ENCODE peak calls at places on chromosome 12, in eight cellular contexts. One of them, this sample, is unnamed.

GRCh38 chr12:124456652-124457152 is 110.7 kb downstream of the NCOR2 start:
- DNase-seq in uterus: no peak
- DNase-seq in NCI-H1105: no peak
- DNase-seq in HEK293T: no peak
- DNase-seq in AG04449: no peak
- DNase-seq in GM06990: peak; percentile 81
- DNase-seq in central memory CD8-positive, alpha-beta T cell: no peak
- DNase-seq in astrocyte of the cerebellum: no peak
- DNase-seq in this sample: no peak

GRCh38 chr12:13152281-13152680 is 44.2 kb upstream of the EMP1 start:
- DNase-seq in central memory CD8-positive, alpha-beta T cell: no peak
- DNase-seq in HEK293T: no peak
- DNase-seq in AG04449: no peak
- DNase-seq in GM06990: no peak
- DNase-seq in uterus: peak; percentile 26
- DNase-seq in astrocyte of the cerebellum: no peak
- DNase-seq in NCI-H1105: no peak
- DNase-seq in this sample: no peak

GRCh38 chr12:103996595-103996994 is 30.9 kb downstream of the TDG start:
- DNase-seq in central memory CD8-positive, alpha-beta T cell: no peak
- DNase-seq in astrocyte of the cerebellum: no peak
- DNase-seq in uterus: no peak
- DNase-seq in NCI-H1105: no peak
- DNase-seq in HEK293T: no peak
- DNase-seq in AG04449: no peak
- DNase-seq in GM06990: no peak
- DNase-seq in this sample: no peak

GRCh38 chr12:26406813-26407212 is 211.4 kb downstream of the SSPN start:
- DNase-seq in uterus: no peak
- DNase-seq in GM06990: no peak
- DNase-seq in astrocyte of the cerebellum: no peak
- DNase-seq in AG04449: no peak
- DNase-seq in NCI-H1105: no peak
- DNase-seq in HEK293T: no peak
- DNase-seq in central memory CD8-positive, alpha-beta T cell: no peak
- DNase-seq in this sample: peak; percentile 36

GRCh38 chr12:50647031-50647430 is 116.9 kb upstream of the ATF1 start:
- DNase-seq in uterus: no peak
- DNase-seq in GM06990: no peak
- DNase-seq in AG04449: no peak
- DNase-seq in astrocyte of the cerebellum: no peak
- DNase-seq in NCI-H1105: no peak
- DNase-seq in central memory CD8-positive, alpha-beta T cell: no peak
- DNase-seq in HEK293T: no peak
- DNase-seq in this sample: no peak

GRCh38 chr12:510071-510825 is 50.5 kb downstream of the B4GALNT3 start:
- DNase-seq in NCI-H1105: peak; percentile 56
- DNase-seq in GM06990: no peak
- DNase-seq in uterus: no peak
- DNase-seq in HEK293T: no peak
- DNase-seq in astrocyte of the cerebellum: no peak
- DNase-seq in AG04449: no peak
- DNase-seq in central memory CD8-positive, alpha-beta T cell: no peak
- DNase-seq in this sample: no peak

GRCh38 chr12:122006186-122006926 is 15.3 kb upstream of the BCL7A start:
- DNase-seq in astrocyte of the cerebellum: no peak
- DNase-seq in uterus: no peak
- DNase-seq in HEK293T: no peak
- DNase-seq in AG04449: no peak
- DNase-seq in NCI-H1105: no peak
- DNase-seq in GM06990: no peak
- DNase-seq in central memory CD8-positive, alpha-beta T cell: no peak
- DNase-seq in this sample: no peak

GRCh38 chr12:45409966-45410365 is 194.1 kb downstream of the ANO6 start:
- DNase-seq in uterus: no peak
- DNase-seq in NCI-H1105: no peak
- DNase-seq in AG04449: peak; percentile 74
- DNase-seq in central memory CD8-positive, alpha-beta T cell: no peak
- DNase-seq in GM06990: no peak
- DNase-seq in HEK293T: no peak
- DNase-seq in astrocyte of the cerebellum: peak; percentile 55
- DNase-seq in this sample: no peak

GRCh38 chr12:67223225-67223624 is 45.9 kb upstream of the CAND1 start:
- DNase-seq in uterus: no peak
- DNase-seq in central memory CD8-positive, alpha-beta T cell: no peak
- DNase-seq in NCI-H1105: no peak
- DNase-seq in HEK293T: no peak
- DNase-seq in AG04449: no peak
- DNase-seq in GM06990: no peak
- DNase-seq in astrocyte of the cerebellum: no peak
- DNase-seq in this sample: no peak

GRCh38 chr12:55734595-55734994 is 5.8 kb upstream of the CD63 start:
- DNase-seq in GM06990: no peak
- DNase-seq in AG04449: no peak
- DNase-seq in central memory CD8-positive, alpha-beta T cell: no peak
- DNase-seq in NCI-H1105: no peak
- DNase-seq in astrocyte of the cerebellum: no peak
- DNase-seq in uterus: no peak
- DNase-seq in HEK293T: no peak
- DNase-seq in this sample: no peak

GRCh38 chr12:53717319-53717718 is 9.9 kb downstream of the CALCOCO1 start:
- DNase-seq in GM06990: no peak
- DNase-seq in astrocyte of the cerebellum: no peak
- DNase-seq in AG04449: no peak
- DNase-seq in uterus: no peak
- DNase-seq in central memory CD8-positive, alpha-beta T cell: no peak
- DNase-seq in NCI-H1105: no peak
- DNase-seq in HEK293T: no peak
- DNase-seq in this sample: no peak

GRCh38 chr12:1912580-1913376 is 5.7 kb downstream of the CACNA2D4 start:
- DNase-seq in astrocyte of the cerebellum: no peak
- DNase-seq in AG04449: no peak
- DNase-seq in uterus: no peak
- DNase-seq in HEK293T: peak; percentile 2
- DNase-seq in NCI-H1105: no peak
- DNase-seq in GM06990: no peak
- DNase-seq in central memory CD8-positive, alpha-beta T cell: peak; percentile 5
- DNase-seq in this sample: no peak

GRCh38 chr12:101969-102878 is 35.7 kb downstream of the IQSEC3 start:
- DNase-seq in central memory CD8-positive, alpha-beta T cell: no peak
- DNase-seq in AG04449: no peak
- DNase-seq in GM06990: no peak
- DNase-seq in uterus: no peak
- DNase-seq in HEK293T: peak; percentile 64
- DNase-seq in astrocyte of the cerebellum: no peak
- DNase-seq in NCI-H1105: no peak
- DNase-seq in this sample: no peak

GRCh38 chr12:64669270-64669842 is 59.1 kb downstream of the RASSF3 start:
- DNase-seq in AG04449: no peak
- DNase-seq in uterus: no peak
- DNase-seq in GM06990: peak; percentile 68
- DNase-seq in astrocyte of the cerebellum: no peak
- DNase-seq in HEK293T: no peak
- DNase-seq in NCI-H1105: no peak
- DNase-seq in central memory CD8-positive, alpha-beta T cell: peak; percentile 63
- DNase-seq in this sample: no peak

GRCh38 chr12:105840384-105840783 is 298.4 kb downstream of the NUAK1 start:
- DNase-seq in central memory CD8-positive, alpha-beta T cell: no peak
- DNase-seq in GM06990: no peak
- DNase-seq in astrocyte of the cerebellum: no peak
- DNase-seq in HEK293T: no peak
- DNase-seq in NCI-H1105: no peak
- DNase-seq in uterus: no peak
- DNase-seq in AG04449: no peak
- DNase-seq in this sample: no peak

GRCh38 chr12:1616233-1617066 is 12.6 kb upstream of the WNT5B start:
- DNase-seq in HEK293T: no peak
- DNase-seq in uterus: no peak
- DNase-seq in NCI-H1105: no peak
- DNase-seq in AG04449: no peak
- DNase-seq in central memory CD8-positive, alpha-beta T cell: no peak
- DNase-seq in astrocyte of the cerebellum: peak; percentile 63
- DNase-seq in GM06990: no peak
- DNase-seq in this sample: no peak

GRCh38 chr12:68180792-68181744 is 21.5 kb upstream of the IFNG start:
- DNase-seq in central memory CD8-positive, alpha-beta T cell: no peak
- DNase-seq in AG04449: no peak
- DNase-seq in GM06990: no peak
- DNase-seq in uterus: no peak
- DNase-seq in astrocyte of the cerebellum: no peak
- DNase-seq in NCI-H1105: no peak
- DNase-seq in HEK293T: no peak
- DNase-seq in this sample: no peak

GRCh38 chr12:75820848-75821578 is 210.6 kb downstream of the PHLDA1 start:
- DNase-seq in central memory CD8-positive, alpha-beta T cell: no peak
- DNase-seq in AG04449: no peak
- DNase-seq in HEK293T: no peak
- DNase-seq in NCI-H1105: no peak
- DNase-seq in GM06990: no peak
- DNase-seq in astrocyte of the cerebellum: peak; percentile 91
- DNase-seq in uterus: peak; percentile 35
- DNase-seq in this sample: no peak

GRCh38 chr12:49364989-49365388 is 2.3 kb upstream of the SPATS2 start:
- DNase-seq in NCI-H1105: no peak
- DNase-seq in astrocyte of the cerebellum: no peak
- DNase-seq in uterus: no peak
- DNase-seq in central memory CD8-positive, alpha-beta T cell: no peak
- DNase-seq in GM06990: no peak
- DNase-seq in AG04449: no peak
- DNase-seq in HEK293T: no peak
- DNase-seq in this sample: no peak

GRCh38 chr12:43840338-43840737 is 4.5 kb downstream of the TMEM117 start:
- DNase-seq in HEK293T: no peak
- DNase-seq in astrocyte of the cerebellum: no peak
- DNase-seq in AG04449: no peak
- DNase-seq in central memory CD8-positive, alpha-beta T cell: no peak
- DNase-seq in GM06990: no peak
- DNase-seq in NCI-H1105: no peak
- DNase-seq in uterus: no peak
- DNase-seq in this sample: no peak

GRCh38 chr12:2722806-2723205 is 72.0 kb upstream of the FKBP4 start:
- DNase-seq in GM06990: no peak
- DNase-seq in HEK293T: no peak
- DNase-seq in AG04449: no peak
- DNase-seq in uterus: no peak
- DNase-seq in astrocyte of the cerebellum: no peak
- DNase-seq in central memory CD8-positive, alpha-beta T cell: no peak
- DNase-seq in NCI-H1105: peak; percentile 8
- DNase-seq in this sample: no peak

GRCh38 chr12:3326850-3327780 is 163.9 kb upstream of the PRMT8 start:
- DNase-seq in HEK293T: no peak
- DNase-seq in GM06990: no peak
- DNase-seq in AG04449: no peak
- DNase-seq in NCI-H1105: no peak
- DNase-seq in uterus: no peak
- DNase-seq in astrocyte of the cerebellum: no peak
- DNase-seq in central memory CD8-positive, alpha-beta T cell: no peak
- DNase-seq in this sample: no peak

GRCh38 chr12:82517027-82517426 is 158.7 kb downstream of the METTL25 start:
- DNase-seq in HEK293T: peak; percentile 37
- DNase-seq in central memory CD8-positive, alpha-beta T cell: no peak
- DNase-seq in uterus: no peak
- DNase-seq in NCI-H1105: no peak
- DNase-seq in AG04449: no peak
- DNase-seq in astrocyte of the cerebellum: no peak
- DNase-seq in GM06990: no peak
- DNase-seq in this sample: peak; percentile 15

GRCh38 chr12:93803408-93803807 is 126.2 kb downstream of the CRADD start:
- DNase-seq in HEK293T: no peak
- DNase-seq in AG04449: peak; percentile 74
- DNase-seq in NCI-H1105: no peak
- DNase-seq in astrocyte of the cerebellum: no peak
- DNase-seq in GM06990: no peak
- DNase-seq in uterus: no peak
- DNase-seq in central memory CD8-positive, alpha-beta T cell: no peak
- DNase-seq in this sample: no peak

GRCh38 chr12:121301876-121302275 is 5.4 kb upstream of the CAMKK2 start:
- DNase-seq in NCI-H1105: no peak
- DNase-seq in central memory CD8-positive, alpha-beta T cell: no peak
- DNase-seq in HEK293T: no peak
- DNase-seq in uterus: no peak
- DNase-seq in GM06990: no peak
- DNase-seq in AG04449: no peak
- DNase-seq in astrocyte of the cerebellum: no peak
- DNase-seq in this sample: no peak

GRCh38 chr12:48349471-48349870 is 1.2 kb downstream of the ZNF641 start:
- DNase-seq in HEK293T: no peak
- DNase-seq in central memory CD8-positive, alpha-beta T cell: no peak
- DNase-seq in GM06990: no peak
- DNase-seq in AG04449: no peak
- DNase-seq in NCI-H1105: no peak
- DNase-seq in uterus: peak; percentile 47
- DNase-seq in astrocyte of the cerebellum: no peak
- DNase-seq in this sample: peak; percentile 35

GRCh38 chr12:2912216-2912575 is 21.5 kb downstream of the TULP3 start:
- DNase-seq in astrocyte of the cerebellum: no peak
- DNase-seq in AG04449: no peak
- DNase-seq in central memory CD8-positive, alpha-beta T cell: no peak
- DNase-seq in GM06990: no peak
- DNase-seq in HEK293T: no peak
- DNase-seq in NCI-H1105: no peak
- DNase-seq in uterus: no peak
- DNase-seq in this sample: no peak

GRCh38 chr12:23585782-23586163 is 363.7 kb downstream of the SOX5 start:
- DNase-seq in HEK293T: no peak
- DNase-seq in GM06990: no peak
- DNase-seq in astrocyte of the cerebellum: no peak
- DNase-seq in NCI-H1105: no peak
- DNase-seq in uterus: no peak
- DNase-seq in central memory CD8-positive, alpha-beta T cell: no peak
- DNase-seq in AG04449: no peak
- DNase-seq in this sample: no peak

GRCh38 chr12:3882896-3883564 is 9.8 kb upstream of the PARP11 start:
- DNase-seq in AG04449: no peak
- DNase-seq in uterus: no peak
- DNase-seq in HEK293T: peak; percentile 43
- DNase-seq in astrocyte of the cerebellum: no peak
- DNase-seq in central memory CD8-positive, alpha-beta T cell: no peak
- DNase-seq in GM06990: no peak
- DNase-seq in NCI-H1105: no peak
- DNase-seq in this sample: peak; percentile 24

GRCh38 chr12:3002636-3003035 is 43.4 kb downstream of the TEAD4 start:
- DNase-seq in astrocyte of the cerebellum: no peak
- DNase-seq in uterus: no peak
- DNase-seq in NCI-H1105: no peak
- DNase-seq in central memory CD8-positive, alpha-beta T cell: no peak
- DNase-seq in AG04449: no peak
- DNase-seq in HEK293T: no peak
- DNase-seq in GM06990: no peak
- DNase-seq in this sample: no peak

GRCh38 chr12:82358200-82359114 is at the start of the genes CCDC59 and METTL25:
- DNase-seq in GM06990: peak; percentile 95
- DNase-seq in HEK293T: peak; percentile 88
- DNase-seq in central memory CD8-positive, alpha-beta T cell: peak; percentile 96
- DNase-seq in AG04449: peak; percentile 91
- DNase-seq in astrocyte of the cerebellum: peak; percentile 98
- DNase-seq in NCI-H1105: peak; percentile 98
- DNase-seq in uterus: peak; percentile 97
- DNase-seq in this sample: peak; percentile 98

This sample was measured in cerebellar cortex.